ENCODE peak calls at places on chromosomes 11 and 22, in ten cellular contexts. X is mesenchymal stem cell, E is fibroblast of lung, K is IMR-90, F is tibial nerve, S is aorta, M is heart right ventricle, O is HCT116, L is H1, Y is psoas muscle. U is an unnamed sample.

GRCh38 chr11:14417975-14418374 is 59.0 kb upstream of the RRAS2 start:
- DNase-seq in K (peak; percentile 46), M (no peak), X (no peak), L (no peak), E (peak; percentile 54), O (no peak), Y (no peak), S (no peak), F (no peak), U (no peak)

GRCh38 chr11:109512680-109513079 is 90.7 kb downstream of the C11orf87 start:
- DNase-seq in Y (no peak), K (no peak), M (no peak), L (no peak), O (no peak), X (no peak), S (no peak), E (no peak), F (no peak), U (no peak)

GRCh38 chr11:114156766-114157165 is 97.3 kb downstream of the ZBTB16 start:
- DNase-seq in F (no peak), S (no peak), K (no peak), X (no peak), O (no peak), E (no peak), L (no peak), Y (peak; percentile 32), M (no peak), U (no peak)

GRCh38 chr11:115217726-115218311 is 286.4 kb downstream of the CADM1 start:
- DNase-seq in Y (no peak), L (no peak), O (no peak), K (no peak), E (no peak), S (no peak), M (no peak), F (no peak), X (no peak), U (no peak)

GRCh38 chr11:102760355-102761035 is 19.9 kb downstream of the MMP10 start:
- DNase-seq in E (peak; percentile 96), Y (no peak), F (peak; percentile 16), O (peak; percentile 41), M (no peak), X (peak; percentile 97), K (peak; percentile 98), L (no peak), S (no peak), U (no peak)

GRCh38 chr11:64268687-64269379 is 15.6 kb downstream of the BAD start:
- DNase-seq in F (peak; percentile 36), K (peak; percentile 48), O (no peak), Y (peak; percentile 90), X (peak; percentile 67), L (no peak), E (peak; percentile 73), M (peak; percentile 74), S (peak; percentile 81), U (no peak)

GRCh38 chr11:59097113-59097708 is 9.8 kb upstream of the FAM111B start:
- DNase-seq in X (peak; percentile 71), S (peak; percentile 68), E (peak; percentile 66), M (peak; percentile 23), F (peak; percentile 77), K (peak; percentile 62), O (peak; percentile 48), L (no peak), Y (peak; percentile 60), U (no peak)

GRCh38 chr11:111676878-111677585 is 74.8 kb downstream of the SIK2 start:
- DNase-seq in K (peak; percentile 43), E (no peak), M (no peak), F (no peak), S (no peak), O (peak; percentile 29), L (no peak), X (peak; percentile 17), Y (no peak), U (no peak)

GRCh38 chr11:122697636-122698167 is 42.2 kb downstream of the UBASH3B start:
- DNase-seq in Y (no peak), S (no peak), L (no peak), O (no peak), E (peak; percentile 59), F (peak; percentile 18), K (peak; percentile 84), M (no peak), X (peak; percentile 81), U (no peak)

GRCh38 chr22:50356186-50356585 is 13.1 kb downstream of the PPP6R2 start:
- DNase-seq in L (no peak), K (no peak), X (no peak), O (no peak), S (no peak), M (no peak), Y (no peak), E (no peak), F (no peak), U (no peak)

GRCh38 chr11:114091791-114092397 is 32.4 kb downstream of the ZBTB16 start:
- DNase-seq in M (no peak), O (no peak), X (peak; percentile 40), L (no peak), Y (peak; percentile 48), K (no peak), F (no peak), S (no peak), E (no peak), U (no peak)

GRCh38 chr22:31229402-31230140 is 17.5 kb downstream of the LIMK2 start:
- DNase-seq in F (no peak), L (no peak), X (peak; percentile 49), S (peak; percentile 74), M (no peak), K (peak; percentile 48), E (peak; percentile 65), O (no peak), Y (no peak), U (no peak)

GRCh38 chr11:2771758-2772466 is 72.1 kb upstream of the KCNQ1OT1 start:
- DNase-seq in Y (no peak), X (no peak), F (no peak), E (no peak), O (no peak), L (no peak), S (peak; percentile 38), M (no peak), K (no peak), U (no peak)

GRCh38 chr22:39175127-39176066 is 22.9 kb upstream of the CBX7 start:
- DNase-seq in L (no peak), F (no peak), E (no peak), Y (no peak), X (peak; percentile 52), O (no peak), S (no peak), M (peak; percentile 19), K (no peak), U (no peak)
- H3K4me1 ChIP-seq in L (peaks cover 19% of the 10 kb centered on the region), F (peaks cover 60% of the 10 kb centered on the region), E (peaks cover 39% of the 10 kb centered on the region), Y (peaks cover 50% of the 10 kb centered on the region), X (peaks cover 64% of the 10 kb centered on the region), O (peaks cover 79% of the 10 kb centered on the region), S (peaks cover 7% of the 10 kb centered on the region), M (peaks cover 76% of the 10 kb centered on the region), K (peaks cover 39% of the 10 kb centered on the region), U (peaks cover 25% of the 10 kb centered on the region)

GRCh38 chr22:47539374-47539773 is 776.9 kb downstream of the TBC1D22A start:
- DNase-seq in X (no peak), E (no peak), O (no peak), S (no peak), M (no peak), L (no peak), K (no peak), Y (no peak), F (no peak), U (no peak)

GRCh38 chr22:47534150-47535133 is 772.0 kb downstream of the TBC1D22A start:
- DNase-seq in K (no peak), X (no peak), L (no peak), M (no peak), E (peak; percentile 88), O (no peak), F (peak; percentile 14), S (no peak), Y (no peak), U (no peak)

GRCh38 chr22:47540011-47540410 is 777.6 kb downstream of the TBC1D22A start:
- DNase-seq in O (no peak), L (no peak), M (no peak), F (no peak), K (no peak), E (no peak), Y (no peak), X (no peak), S (no peak), U (no peak)

DNA sequence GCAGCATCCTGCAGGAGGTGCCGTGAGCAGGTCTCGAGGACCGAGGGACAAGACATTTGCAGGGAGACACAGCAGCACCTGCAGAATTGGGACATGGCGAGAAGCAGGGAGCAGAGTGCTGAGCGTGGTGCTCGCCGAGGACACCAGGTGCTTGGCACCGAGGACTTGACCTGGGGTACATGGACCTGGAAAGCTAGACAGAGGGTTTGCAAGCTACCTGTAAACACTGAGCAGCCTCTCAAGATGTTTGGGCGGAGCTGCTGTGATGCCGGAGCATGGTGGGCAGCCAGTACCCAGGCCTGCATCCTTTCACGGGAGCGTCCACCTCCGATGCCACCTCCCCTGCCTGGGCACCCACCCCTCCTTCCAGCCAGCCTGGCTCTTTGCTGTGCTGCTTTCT is 773.2 kb downstream of the TBC1D22A start:
- DNase-seq in L (no peak), E (no peak), F (no peak), X (no peak), S (no peak), K (no peak), Y (no peak), M (no peak), O (no peak), U (no peak)
- H3K27me3 ChIP-seq in L (no peaks in the 10 kb centered on the region), E (no peaks in the 10 kb centered on the region), F (no peaks in the 10 kb centered on the region), X (no peaks in the 10 kb centered on the region), S (no peaks in the 10 kb centered on the region), K (no peaks in the 10 kb centered on the region), Y (no peaks in the 10 kb centered on the region), M (peaks cover 4% of the 10 kb centered on the region), O (no peaks in the 10 kb centered on the region), U (no peaks in the 10 kb centered on the region)

DNA sequence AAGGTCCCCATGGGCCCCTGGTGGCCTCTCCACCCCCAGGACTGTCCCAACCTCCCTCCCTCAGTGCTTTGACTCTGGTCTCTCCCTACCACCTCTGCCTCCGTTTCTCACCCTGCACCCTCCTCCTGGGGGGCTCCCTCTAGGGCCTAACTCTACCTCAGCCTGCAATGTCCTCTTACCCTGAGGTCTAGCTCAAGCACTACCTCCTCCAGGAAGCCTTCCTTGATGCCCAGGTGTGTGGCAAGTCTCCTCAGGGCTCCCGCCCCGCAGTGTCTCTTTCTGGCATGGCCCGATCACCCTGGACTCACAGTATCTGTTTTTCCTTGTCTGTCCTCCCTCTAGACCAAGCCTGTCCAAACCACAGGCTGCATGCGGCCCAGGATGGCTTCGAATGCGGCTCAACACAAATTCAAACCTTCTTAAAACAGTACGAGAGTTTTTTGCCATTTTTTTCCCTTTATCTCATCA is 90.8 kb downstream of the PHF21B start:
- DNase-seq in L (no peak), F (no peak), Y (no peak), E (no peak), M (no peak), O (no peak), S (peak; percentile 13), X (no peak), K (no peak), U (no peak)
- H3K4me1 ChIP-seq in L (no peaks in the 10 kb centered on the region), F (no peaks in the 10 kb centered on the region), Y (no peaks in the 10 kb centered on the region), E (no peaks in the 10 kb centered on the region), M (no peaks in the 10 kb centered on the region), O (no peaks in the 10 kb centered on the region), S (no peaks in the 10 kb centered on the region), X (no peaks in the 10 kb centered on the region), K (no peaks in the 10 kb centered on the region), U (no peaks in the 10 kb centered on the region)

DNA sequence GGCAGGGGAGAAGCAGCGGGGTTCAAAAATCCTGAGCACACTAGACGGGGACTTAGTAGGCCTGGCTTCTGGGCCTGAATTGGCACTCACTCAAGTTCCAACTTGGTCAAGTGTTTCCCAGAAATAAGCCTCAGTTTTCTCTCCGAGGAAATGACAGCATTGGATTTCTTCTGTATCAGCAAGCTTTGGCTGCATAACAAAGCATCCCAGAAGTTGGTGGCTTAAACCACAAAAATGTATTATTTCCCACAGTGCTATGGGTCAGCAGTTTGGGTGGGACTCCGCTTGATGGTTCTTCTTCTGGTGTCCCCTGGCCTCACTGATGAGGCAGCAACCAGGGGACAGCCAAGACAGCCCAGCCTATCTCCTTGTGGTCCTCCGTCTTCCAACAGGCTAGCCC is 1.6 kb upstream of the CYTH4 start:
- DNase-seq in L (no peak), K (no peak), F (no peak), O (no peak), E (no peak), M (no peak), Y (no peak), X (no peak), S (no peak), U (no peak)
- H3K27me3 ChIP-seq in L (no peaks in the 10 kb centered on the region), K (no peaks in the 10 kb centered on the region), F (peaks cover 29% of the 10 kb centered on the region), O (no peaks in the 10 kb centered on the region), E (peaks cover 2% of the 10 kb centered on the region), M (peaks cover 77% of the 10 kb centered on the region), Y (peaks cover 19% of the 10 kb centered on the region), X (no peaks in the 10 kb centered on the region), S (no peaks in the 10 kb centered on the region), U (no peaks in the 10 kb centered on the region)

U was measured in iPS DF 6.9.